ENCODE peak calls at places on chromosomes 12 and 14, in nine cellular contexts. L is lower leg skin, J is foreskin fibroblast, E is cardiac muscle cell, I is pancreas, A is ascending aorta, H is fibroblast of mammary gland, M is osteoblast, P is HFF-Myc. Y is an unnamed sample.
A peak's percentile ranks its signal among the peaks of the same experiment; 100 is the strongest.

GRCh38 chr12:62895351-62895750 is 39.6 kb downstream of the PPM1H start:
- DNase-seq in L (no peak), J (no peak), E (no peak), I (no peak), A (no peak), H (no peak), M (no peak), P (no peak), Y (no peak)

GRCh38 chr12:88179436-88180014 is 37.4 kb downstream of the TMTC3 start:
- DNase-seq in L (no peak), J (no peak), E (no peak), I (no peak), A (no peak), H (no peak), M (no peak), P (no peak), Y (no peak)

GRCh38 chr12:11795910-11796459 is 146.5 kb downstream of the ETV6 start:
- DNase-seq in L (no peak), J (no peak), E (peak; percentile 75), I (no peak), A (no peak), H (peak; percentile 53), M (no peak), P (peak; percentile 38), Y (peak; percentile 89)

GRCh38 chr12:26471560-26471959 is 276.2 kb downstream of the SSPN start:
- DNase-seq in L (no peak), J (peak; percentile 25), E (no peak), I (no peak), A (no peak), H (peak; percentile 18), M (peak; percentile 1), P (no peak), Y (peak; percentile 68)

GRCh38 chr14:64293976-64294671 is at the start of gene ESR2:
- DNase-seq in L (no peak), J (peak; percentile 4), E (peak; percentile 75), I (peak; percentile 72), A (no peak), H (peak; percentile 37), M (no peak), P (no peak), Y (peak; percentile 51)

GRCh38 chr14:33938131-33938949 is 12.5 kb downstream of the EGLN3 start:
- DNase-seq in L (peak; percentile 52), J (no peak), E (peak; percentile 91), I (peak; percentile 92), A (peak; percentile 76), H (peak; percentile 16), M (no peak), P (no peak), Y (no peak)

GRCh38 chr14:64113279-64113678 is 180.9 kb downstream of the ESR2 start:
- DNase-seq in L (no peak), J (no peak), E (no peak), I (peak; percentile 74), A (no peak), H (no peak), M (no peak), P (no peak), Y (no peak)

GRCh38 chr14:50233335-50234250 is 2.2 kb upstream of the SOS2 start:
- DNase-seq in L (no peak), J (no peak), E (no peak), I (no peak), A (no peak), H (no peak), M (no peak), P (no peak), Y (no peak)

GRCh38 chr14:30179381-30180130 is 251.9 kb upstream of the PRKD1 start:
- DNase-seq in L (no peak), J (no peak), E (no peak), I (no peak), A (no peak), H (peak; percentile 30), M (no peak), P (no peak), Y (peak; percentile 43)

GRCh38 chr12:79874665-79875064 is 60.2 kb downstream of the PPP1R12A start:
- DNase-seq in L (no peak), J (no peak), E (no peak), I (no peak), A (no peak), H (no peak), M (no peak), P (no peak), Y (no peak)

DNA sequence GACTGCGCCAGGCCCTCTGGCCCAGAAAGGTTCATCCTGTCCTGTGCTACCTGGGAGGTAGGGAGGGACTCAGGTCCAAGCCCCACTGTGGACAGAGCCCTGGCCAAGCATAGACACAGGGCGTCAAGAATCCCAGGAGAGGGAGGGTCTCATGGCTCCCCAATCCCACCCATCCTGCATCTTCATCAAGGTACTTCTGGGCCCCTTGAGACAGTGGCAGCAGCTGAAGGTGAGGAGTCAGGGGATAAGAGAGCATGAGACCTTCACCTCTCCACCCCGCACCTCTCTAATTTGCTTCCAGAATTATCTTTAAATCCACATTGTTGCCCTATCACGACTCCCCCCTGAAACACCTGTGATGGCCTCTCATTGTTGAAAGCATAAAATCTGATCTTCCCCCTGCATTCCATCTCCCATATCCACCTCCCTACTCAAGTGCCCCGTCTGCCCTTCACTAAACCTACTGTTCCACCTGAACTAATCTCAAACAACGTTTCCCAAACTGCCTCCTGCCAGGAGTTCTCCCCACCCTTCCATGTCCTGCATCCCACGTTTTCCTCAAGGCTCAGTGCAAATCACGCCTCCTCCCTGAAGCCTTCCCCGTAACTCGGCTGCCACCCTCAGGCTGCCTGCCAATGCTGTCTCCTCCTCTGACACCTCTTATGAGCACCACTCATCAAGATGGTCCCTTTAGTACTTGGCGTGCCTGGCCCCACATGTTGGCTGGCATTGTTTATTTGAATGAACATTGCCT is 27.1 kb downstream of the KRT18 start:
- DNase-seq in L (no peak), J (no peak), E (no peak), I (peak; percentile 57), A (no peak), H (no peak), M (no peak), P (no peak), Y (no peak)
- TF ChIP-seq CTCF in L (no peak), J (no peak), E (peak; percentile 16), I (no peak), A (no peak), H (no peak), M (peak; percentile 27), P (peak; percentile 36), Y (no peak)

GRCh38 chr14:95841680-95842079 is 35.0 kb upstream of the TUNAR start:
- DNase-seq in L (no peak), J (no peak), E (no peak), I (no peak), A (no peak), H (no peak), M (no peak), P (no peak), Y (no peak)

GRCh38 chr14:95840094-95840493 is 36.5 kb upstream of the TUNAR start:
- DNase-seq in L (no peak), J (no peak), E (no peak), I (no peak), A (no peak), H (no peak), M (no peak), P (no peak), Y (no peak)

GRCh38 chr14:95835331-95835730 is 41.3 kb upstream of the TUNAR start:
- DNase-seq in L (no peak), J (no peak), E (no peak), I (no peak), A (no peak), H (peak; percentile 4), M (no peak), P (no peak), Y (no peak)

GRCh38 chr14:95834491-95834890 is 42.1 kb upstream of the TUNAR start:
- DNase-seq in L (no peak), J (no peak), E (no peak), I (no peak), A (no peak), H (no peak), M (no peak), P (no peak), Y (no peak)

DNA sequence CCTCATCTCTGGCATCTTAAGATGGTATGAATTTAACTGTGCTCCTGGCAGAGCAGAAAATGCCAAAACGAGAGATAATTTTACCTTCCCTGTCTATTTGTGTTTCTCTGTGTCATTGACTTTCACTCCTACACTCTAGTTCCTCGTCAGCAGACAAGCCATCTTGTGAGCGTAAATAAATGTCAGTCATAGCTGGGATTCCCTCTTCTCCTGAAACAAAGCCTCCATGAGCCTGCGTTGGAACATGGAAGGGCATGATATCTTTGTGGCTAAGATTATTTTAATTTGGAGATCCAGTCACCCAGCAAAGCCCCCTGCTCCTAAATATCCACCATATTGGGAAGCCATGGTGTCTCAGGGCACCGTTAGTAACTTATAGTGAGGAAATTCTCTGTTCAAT is 37.8 kb upstream of the TUNAR start:
- DNase-seq in L (no peak), J (no peak), E (no peak), I (no peak), A (no peak), H (no peak), M (no peak), P (no peak), Y (no peak)
- H3K4me3 ChIP-seq in L (no peak overlapping the region), J (no peak overlapping the region), E (no peak overlapping the region), I (no peak overlapping the region), A (no peak overlapping the region), H (no peak overlapping the region), M (no peak overlapping the region), P (no peak overlapping the region), Y (no peak overlapping the region)

DNA sequence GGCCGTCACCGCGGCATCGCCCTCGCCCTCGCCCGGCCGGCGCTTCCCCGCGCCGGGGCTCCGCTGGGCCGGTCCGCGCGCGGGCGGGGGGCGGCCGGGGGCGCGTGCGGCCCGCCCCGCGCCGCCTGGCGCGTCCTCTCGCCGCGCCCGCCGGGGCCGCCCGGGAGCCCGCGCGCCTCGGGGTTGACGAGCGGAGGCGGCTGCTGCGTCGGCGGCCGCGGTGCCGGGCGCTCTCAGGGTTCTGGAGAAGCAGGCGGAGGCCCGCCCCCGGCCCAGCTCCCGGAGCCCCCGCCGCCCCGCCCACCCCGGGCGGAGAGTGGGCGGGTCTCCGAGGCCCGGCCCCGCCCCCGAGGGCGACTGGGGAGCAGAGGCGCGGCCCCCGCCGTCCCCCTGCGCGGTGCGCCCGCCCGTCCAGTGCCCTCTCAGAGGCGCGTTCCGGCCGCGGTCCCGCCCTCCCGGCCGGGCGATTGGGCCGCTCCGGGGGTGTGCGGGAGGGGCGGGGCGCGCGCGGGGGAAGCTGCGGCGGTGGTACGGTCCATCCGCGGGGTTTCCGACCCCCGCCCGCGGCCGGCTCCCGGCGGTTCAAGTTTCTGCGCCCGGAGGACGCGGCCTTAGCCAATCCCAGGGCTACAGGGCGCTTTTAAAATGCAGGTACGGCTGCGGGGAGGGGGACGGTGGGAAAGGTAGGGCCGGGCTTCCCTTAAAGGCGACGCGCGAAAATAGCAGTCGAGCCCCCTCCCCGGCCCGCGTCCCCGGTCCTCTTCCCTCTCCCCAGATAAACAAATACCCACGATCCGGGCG is at the start of gene CCDC85C:
- DNase-seq in L (peak; percentile 84), J (peak; percentile 95), E (peak; percentile 98), I (peak; percentile 99), A (peak; percentile 96), H (peak; percentile 86), M (peak; percentile 100), P (peak; percentile 55), Y (peak; percentile 95)
- TF ChIP-seq CTCF in L (no peak), J (no peak), E (no peak), I (no peak), A (no peak), H (no peak), M (no peak), P (no peak), Y (no peak)

GRCh38 chr14:70303528-70304293 is 55.8 kb downstream of the COX16 start:
- DNase-seq in L (no peak), J (no peak), E (no peak), I (no peak), A (no peak), H (no peak), M (no peak), P (no peak), Y (no peak)
- H3K4me3 ChIP-seq in L (no peak overlapping the region), J (no peak overlapping the region), E (no peak overlapping the region), I (no peak overlapping the region), A (no peak overlapping the region), H (no peak overlapping the region), M (no peak overlapping the region), P (no peak overlapping the region), Y (no peak overlapping the region)